ENCODE peak calls at places on chromosomes 16 and 17, in eight cellular contexts. One of them, this sample, is unnamed.

GRCh38 chr17:32253117-32253611 is 12.5 kb upstream of the RHBDL3 start:
- DNase-seq in lung: peak
- DNase-seq in upper lobe of right lung: peak
- DNase-seq in AG09309: no peak
- DNase-seq in PC-9: peak
- DNase-seq in CD4-positive, alpha-beta T cell: peak
- DNase-seq in NB4: peak
- DNase-seq in CD8-positive, alpha-beta T cell: peak
- DNase-seq in this sample: peak

GRCh38 chr17:81125573-81126081 is 39.7 kb upstream of the PVALEF start:
- DNase-seq in lung: no peak
- DNase-seq in upper lobe of right lung: no peak
- DNase-seq in AG09309: no peak
- DNase-seq in PC-9: no peak
- DNase-seq in CD4-positive, alpha-beta T cell: no peak
- DNase-seq in NB4: no peak
- DNase-seq in CD8-positive, alpha-beta T cell: no peak
- DNase-seq in this sample: no peak

GRCh38 chr16:50670476-50670875 is 10.6 kb downstream of the SNX20 start:
- DNase-seq in lung: no peak
- DNase-seq in upper lobe of right lung: no peak
- DNase-seq in AG09309: no peak
- DNase-seq in PC-9: no peak
- DNase-seq in CD4-positive, alpha-beta T cell: no peak
- DNase-seq in NB4: no peak
- DNase-seq in CD8-positive, alpha-beta T cell: no peak
- DNase-seq in this sample: no peak

GRCh38 chr16:78939600-78939999 is 660.9 kb downstream of the MAF start:
- DNase-seq in lung: no peak
- DNase-seq in upper lobe of right lung: no peak
- DNase-seq in AG09309: no peak
- DNase-seq in PC-9: no peak
- DNase-seq in CD4-positive, alpha-beta T cell: no peak
- DNase-seq in NB4: peak
- DNase-seq in CD8-positive, alpha-beta T cell: no peak
- DNase-seq in this sample: no peak

GRCh38 chr17:46771601-46772012 is 46.9 kb downstream of the WNT3 start:
- DNase-seq in lung: no peak
- DNase-seq in upper lobe of right lung: no peak
- DNase-seq in AG09309: no peak
- DNase-seq in PC-9: no peak
- DNase-seq in CD4-positive, alpha-beta T cell: no peak
- DNase-seq in NB4: peak
- DNase-seq in CD8-positive, alpha-beta T cell: no peak
- DNase-seq in this sample: no peak

GRCh38 chr17:77145209-77145608 is 4.4 kb downstream of the SEC14L1 start:
- DNase-seq in lung: no peak
- DNase-seq in upper lobe of right lung: no peak
- DNase-seq in AG09309: no peak
- DNase-seq in PC-9: no peak
- DNase-seq in CD4-positive, alpha-beta T cell: no peak
- DNase-seq in NB4: no peak
- DNase-seq in CD8-positive, alpha-beta T cell: no peak
- DNase-seq in this sample: no peak

GRCh38 chr17:73325527-73325842 is 13.7 kb upstream of the CDC42EP4 start:
- DNase-seq in lung: no peak
- DNase-seq in upper lobe of right lung: no peak
- DNase-seq in AG09309: peak
- DNase-seq in PC-9: peak
- DNase-seq in CD4-positive, alpha-beta T cell: no peak
- DNase-seq in NB4: peak
- DNase-seq in CD8-positive, alpha-beta T cell: no peak
- DNase-seq in this sample: no peak

GRCh38 chr17:44556114-44556853 is 1.0 kb upstream of the FZD2 start:
- DNase-seq in lung: no peak
- DNase-seq in upper lobe of right lung: no peak
- DNase-seq in AG09309: no peak
- DNase-seq in PC-9: peak
- DNase-seq in CD4-positive, alpha-beta T cell: no peak
- DNase-seq in NB4: peak
- DNase-seq in CD8-positive, alpha-beta T cell: no peak
- DNase-seq in this sample: peak

GRCh38 chr16:4376126-4376819 is 4.6 kb downstream of the VASN start:
- DNase-seq in lung: peak
- DNase-seq in upper lobe of right lung: peak
- DNase-seq in AG09309: no peak
- DNase-seq in PC-9: no peak
- DNase-seq in CD4-positive, alpha-beta T cell: no peak
- DNase-seq in NB4: no peak
- DNase-seq in CD8-positive, alpha-beta T cell: no peak
- DNase-seq in this sample: no peak

GRCh38 chr16:80803341-80804060 is 897 bp downstream of the CDYL2 start:
- DNase-seq in lung: peak
- DNase-seq in upper lobe of right lung: peak
- DNase-seq in AG09309: no peak
- DNase-seq in PC-9: no peak
- DNase-seq in CD4-positive, alpha-beta T cell: peak
- DNase-seq in NB4: peak
- DNase-seq in CD8-positive, alpha-beta T cell: no peak
- DNase-seq in this sample: peak

GRCh38 chr17:77769215-77769614 is 189.3 kb upstream of the TNRC6C start:
- DNase-seq in lung: peak
- DNase-seq in upper lobe of right lung: no peak
- DNase-seq in AG09309: no peak
- DNase-seq in PC-9: no peak
- DNase-seq in CD4-positive, alpha-beta T cell: no peak
- DNase-seq in NB4: no peak
- DNase-seq in CD8-positive, alpha-beta T cell: no peak
- DNase-seq in this sample: no peak

GRCh38 chr17:70106551-70106950 is 31.5 kb downstream of the KCNJ16 start:
- DNase-seq in lung: no peak
- DNase-seq in upper lobe of right lung: no peak
- DNase-seq in AG09309: no peak
- DNase-seq in PC-9: no peak
- DNase-seq in CD4-positive, alpha-beta T cell: no peak
- DNase-seq in NB4: no peak
- DNase-seq in CD8-positive, alpha-beta T cell: no peak
- DNase-seq in this sample: no peak

GRCh38 chr17:31216053-31216751 is 80.8 kb downstream of the OMG start:
- DNase-seq in lung: no peak
- DNase-seq in upper lobe of right lung: no peak
- DNase-seq in AG09309: peak
- DNase-seq in PC-9: peak
- DNase-seq in CD4-positive, alpha-beta T cell: no peak
- DNase-seq in NB4: peak
- DNase-seq in CD8-positive, alpha-beta T cell: no peak
- DNase-seq in this sample: no peak

GRCh38 chr17:27523712-27524111 is 67.5 kb downstream of the KSR1 start:
- DNase-seq in lung: no peak
- DNase-seq in upper lobe of right lung: no peak
- DNase-seq in AG09309: no peak
- DNase-seq in PC-9: peak
- DNase-seq in CD4-positive, alpha-beta T cell: no peak
- DNase-seq in NB4: no peak
- DNase-seq in CD8-positive, alpha-beta T cell: no peak
- DNase-seq in this sample: no peak

GRCh38 chr17:29588561-29589411 is 662 bp downstream of the GIT1 start:
- DNase-seq in lung: no peak
- DNase-seq in upper lobe of right lung: peak
- DNase-seq in AG09309: no peak
- DNase-seq in PC-9: no peak
- DNase-seq in CD4-positive, alpha-beta T cell: no peak
- DNase-seq in NB4: peak
- DNase-seq in CD8-positive, alpha-beta T cell: no peak
- DNase-seq in this sample: no peak

GRCh38 chr17:39737761-39738567 is at the start of gene GRB7:
- DNase-seq in lung: peak
- DNase-seq in upper lobe of right lung: peak
- DNase-seq in AG09309: no peak
- DNase-seq in PC-9: peak
- DNase-seq in CD4-positive, alpha-beta T cell: no peak
- DNase-seq in NB4: no peak
- DNase-seq in CD8-positive, alpha-beta T cell: no peak
- DNase-seq in this sample: no peak

GRCh38 chr17:30344283-30345088 is 10.6 kb upstream of the TMIGD1 start:
- DNase-seq in lung: peak
- DNase-seq in upper lobe of right lung: peak
- DNase-seq in AG09309: no peak
- DNase-seq in PC-9: peak
- DNase-seq in CD4-positive, alpha-beta T cell: no peak
- DNase-seq in NB4: peak
- DNase-seq in CD8-positive, alpha-beta T cell: no peak
- DNase-seq in this sample: no peak

GRCh38 chr16:9206156-9206555 is 114.7 kb downstream of the HAPSTR1 start:
- DNase-seq in lung: no peak
- DNase-seq in upper lobe of right lung: no peak
- DNase-seq in AG09309: no peak
- DNase-seq in PC-9: no peak
- DNase-seq in CD4-positive, alpha-beta T cell: no peak
- DNase-seq in NB4: no peak
- DNase-seq in CD8-positive, alpha-beta T cell: no peak
- DNase-seq in this sample: no peak

GRCh38 chr17:4476512-4477070 is 22.1 kb upstream of the SPNS2 start:
- DNase-seq in lung: no peak
- DNase-seq in upper lobe of right lung: no peak
- DNase-seq in AG09309: no peak
- DNase-seq in PC-9: peak
- DNase-seq in CD4-positive, alpha-beta T cell: no peak
- DNase-seq in NB4: no peak
- DNase-seq in CD8-positive, alpha-beta T cell: no peak
- DNase-seq in this sample: no peak

GRCh38 chr16:88309905-88310259 is 72.9 kb upstream of the ZNF469 start:
- DNase-seq in lung: no peak
- DNase-seq in upper lobe of right lung: no peak
- DNase-seq in AG09309: no peak
- DNase-seq in PC-9: no peak
- DNase-seq in CD4-positive, alpha-beta T cell: no peak
- DNase-seq in NB4: peak
- DNase-seq in CD8-positive, alpha-beta T cell: no peak
- DNase-seq in this sample: no peak
- TF ChIP-seq CTCF in lung: no peak
- TF ChIP-seq CTCF in upper lobe of right lung: peak
- TF ChIP-seq CTCF in AG09309: no peak
- TF ChIP-seq CTCF in PC-9: peak
- TF ChIP-seq CTCF in CD4-positive, alpha-beta T cell: no peak
- TF ChIP-seq CTCF in NB4: no peak
- TF ChIP-seq CTCF in CD8-positive, alpha-beta T cell: no peak
- TF ChIP-seq CTCF in this sample: no peak

GRCh38 chr17:54864636-54865420 is 35.8 kb upstream of the TOM1L1 start:
- DNase-seq in lung: no peak
- DNase-seq in upper lobe of right lung: no peak
- DNase-seq in AG09309: no peak
- DNase-seq in PC-9: no peak
- DNase-seq in CD4-positive, alpha-beta T cell: no peak
- DNase-seq in NB4: no peak
- DNase-seq in CD8-positive, alpha-beta T cell: no peak
- DNase-seq in this sample: no peak
- TF ChIP-seq CTCF in lung: no peak
- TF ChIP-seq CTCF in upper lobe of right lung: no peak
- TF ChIP-seq CTCF in AG09309: no peak
- TF ChIP-seq CTCF in PC-9: no peak
- TF ChIP-seq CTCF in CD4-positive, alpha-beta T cell: no peak
- TF ChIP-seq CTCF in NB4: no peak
- TF ChIP-seq CTCF in CD8-positive, alpha-beta T cell: no peak
- TF ChIP-seq CTCF in this sample: no peak

DNA sequence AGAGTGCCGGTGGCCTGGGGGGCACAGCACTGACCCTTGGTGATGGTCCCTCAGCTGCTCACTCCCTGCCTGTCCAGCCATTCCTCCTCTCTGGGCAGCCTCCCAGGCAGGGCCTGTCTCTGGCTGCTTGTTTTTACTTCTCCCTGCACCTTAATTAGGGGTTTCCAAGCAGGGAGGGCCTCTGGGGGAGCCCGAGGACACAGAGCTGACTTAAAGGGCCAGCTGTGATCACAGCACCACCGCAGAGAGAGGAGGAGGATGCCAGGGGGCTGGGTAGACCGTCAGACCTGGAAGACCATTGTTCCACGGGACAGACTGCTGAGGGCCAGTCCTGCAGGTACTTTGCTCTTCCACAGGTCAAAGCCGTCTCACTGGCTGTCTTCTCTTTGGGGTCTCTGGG is 1.2 kb upstream of the DPH1 start:
- DNase-seq in lung: no peak
- DNase-seq in upper lobe of right lung: no peak
- DNase-seq in AG09309: no peak
- DNase-seq in PC-9: no peak
- DNase-seq in CD4-positive, alpha-beta T cell: no peak
- DNase-seq in NB4: no peak
- DNase-seq in CD8-positive, alpha-beta T cell: no peak
- DNase-seq in this sample: no peak
- TF ChIP-seq CTCF in lung: no peak
- TF ChIP-seq CTCF in upper lobe of right lung: no peak
- TF ChIP-seq CTCF in AG09309: no peak
- TF ChIP-seq CTCF in PC-9: no peak
- TF ChIP-seq CTCF in CD4-positive, alpha-beta T cell: no peak
- TF ChIP-seq CTCF in NB4: no peak
- TF ChIP-seq CTCF in CD8-positive, alpha-beta T cell: no peak
- TF ChIP-seq CTCF in this sample: no peak

GRCh38 chr16:19900590-19900989 is 15.9 kb upstream of the GPRC5B start:
- DNase-seq in lung: no peak
- DNase-seq in upper lobe of right lung: no peak
- DNase-seq in AG09309: no peak
- DNase-seq in PC-9: no peak
- DNase-seq in CD4-positive, alpha-beta T cell: no peak
- DNase-seq in NB4: no peak
- DNase-seq in CD8-positive, alpha-beta T cell: no peak
- DNase-seq in this sample: no peak

GRCh38 chr16:19898166-19898565 is 13.5 kb upstream of the GPRC5B start:
- DNase-seq in lung: no peak
- DNase-seq in upper lobe of right lung: no peak
- DNase-seq in AG09309: no peak
- DNase-seq in PC-9: no peak
- DNase-seq in CD4-positive, alpha-beta T cell: no peak
- DNase-seq in NB4: no peak
- DNase-seq in CD8-positive, alpha-beta T cell: no peak
- DNase-seq in this sample: no peak

GRCh38 chr16:19898924-19899604 is 14.4 kb upstream of the GPRC5B start:
- DNase-seq in lung: peak
- DNase-seq in upper lobe of right lung: no peak
- DNase-seq in AG09309: peak
- DNase-seq in PC-9: peak
- DNase-seq in CD4-positive, alpha-beta T cell: no peak
- DNase-seq in NB4: peak
- DNase-seq in CD8-positive, alpha-beta T cell: no peak
- DNase-seq in this sample: peak

GRCh38 chr16:19901164-19901563 is 16.5 kb upstream of the GPRC5B start:
- DNase-seq in lung: no peak
- DNase-seq in upper lobe of right lung: no peak
- DNase-seq in AG09309: no peak
- DNase-seq in PC-9: no peak
- DNase-seq in CD4-positive, alpha-beta T cell: no peak
- DNase-seq in NB4: no peak
- DNase-seq in CD8-positive, alpha-beta T cell: no peak
- DNase-seq in this sample: no peak

DNA sequence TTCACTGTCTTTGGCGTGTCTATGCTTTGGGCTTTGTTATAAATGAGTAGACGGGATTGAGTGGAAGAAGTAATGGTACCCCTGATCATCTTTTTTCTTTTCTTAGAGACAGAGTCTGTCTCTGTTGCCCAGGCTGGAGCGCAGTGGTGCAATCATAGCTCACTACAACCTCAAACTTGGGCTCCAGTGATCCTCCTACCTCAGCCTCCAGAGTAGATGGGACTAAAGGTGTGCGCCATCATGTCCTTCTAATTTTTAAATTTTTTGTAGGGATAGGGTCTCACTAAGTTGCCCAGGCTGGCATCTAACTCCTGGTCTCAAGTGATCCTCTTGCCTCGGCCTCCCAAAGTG is 14.9 kb upstream of the GPRC5B start:
- DNase-seq in lung: no peak
- DNase-seq in upper lobe of right lung: no peak
- DNase-seq in AG09309: no peak
- DNase-seq in PC-9: no peak
- DNase-seq in CD4-positive, alpha-beta T cell: no peak
- DNase-seq in NB4: no peak
- DNase-seq in CD8-positive, alpha-beta T cell: no peak
- DNase-seq in this sample: no peak
- TF ChIP-seq CTCF in lung: no peak
- TF ChIP-seq CTCF in upper lobe of right lung: no peak
- TF ChIP-seq CTCF in AG09309: no peak
- TF ChIP-seq CTCF in PC-9: no peak
- TF ChIP-seq CTCF in CD4-positive, alpha-beta T cell: peak
- TF ChIP-seq CTCF in NB4: no peak
- TF ChIP-seq CTCF in CD8-positive, alpha-beta T cell: no peak
- TF ChIP-seq CTCF in this sample: no peak